ENCODE peak calls at places on chromosome 22, in eight cellular contexts. L is upper lobe of left lung; I is effector memory CD4-positive, alpha-beta T cell; N is H1; Q is GM23248; F is neuronal stem cell; T is tibial nerve; R is OCI-LY7. D is an unnamed sample.

GRCh38 chr22:49295851-49296560 is 531.7 kb downstream of the BRD1 start:
- DNase-seq in L (no peak), I (no peak), N (no peak), Q (no peak), F (no peak), T (no peak), R (no peak), D (no peak)

GRCh38 chr22:33898121-33898520 is 22.2 kb downstream of the LARGE1 start:
- DNase-seq in L (no peak), I (no peak), N (no peak), Q (no peak), F (no peak), T (no peak), R (no peak), D (no peak)

GRCh38 chr22:50269573-50270301 is 443 bp downstream of the MAPK11 start:
- DNase-seq in L (peak), I (peak), N (no peak), Q (peak), F (no peak), T (no peak), R (peak), D (no peak)

GRCh38 chr22:23270212-23270733 is 90.0 kb downstream of the BCR start:
- DNase-seq in L (no peak), I (no peak), N (no peak), Q (no peak), F (no peak), T (no peak), R (peak), D (no peak)

GRCh38 chr22:43247546-43248260 is 60.8 kb upstream of the TTLL12 start:
- DNase-seq in L (no peak), I (no peak), N (no peak), Q (no peak), F (no peak), T (no peak), R (no peak), D (no peak)

GRCh38 chr22:31742115-31742514 is 7.8 kb downstream of the PRR14L start:
- DNase-seq in L (no peak), I (no peak), N (no peak), Q (peak), F (no peak), T (no peak), R (no peak), D (no peak)

GRCh38 chr22:45211435-45211834 is 29.3 kb downstream of the KIAA0930 start:
- DNase-seq in L (no peak), I (no peak), N (no peak), Q (peak), F (no peak), T (no peak), R (no peak), D (no peak)

GRCh38 chr22:47294222-47294532 is 531.7 kb downstream of the TBC1D22A start:
- DNase-seq in L (no peak), I (no peak), N (no peak), Q (peak), F (no peak), T (no peak), R (no peak), D (no peak)

GRCh38 chr22:46746620-46747019 is 8.6 kb upstream of the CERK start:
- DNase-seq in L (no peak), I (no peak), N (no peak), Q (no peak), F (no peak), T (no peak), R (no peak), D (no peak)

GRCh38 chr22:30968015-30968923 is at the start of gene MORC2:
- DNase-seq in L (peak), I (no peak), N (no peak), Q (no peak), F (peak), T (no peak), R (no peak), D (no peak)

GRCh38 chr22:44024288-44024908 is at the start of gene PARVB:
- DNase-seq in L (peak), I (no peak), N (no peak), Q (peak), F (no peak), T (no peak), R (no peak), D (no peak)

GRCh38 chr22:49965291-49966040 is 4.9 kb downstream of the PIM3 start:
- DNase-seq in L (peak), I (no peak), N (no peak), Q (no peak), F (no peak), T (no peak), R (no peak), D (no peak)

GRCh38 chr22:29768052-29768680 is 997 bp downstream of the UQCR10 start:
- DNase-seq in L (no peak), I (no peak), N (no peak), Q (peak), F (no peak), T (no peak), R (no peak), D (no peak)
- H3K27ac ChIP-seq in L (peak), I (peak), N (peak), Q (peak), F (no peak), T (peak), R (peak), D (peak)

DNA sequence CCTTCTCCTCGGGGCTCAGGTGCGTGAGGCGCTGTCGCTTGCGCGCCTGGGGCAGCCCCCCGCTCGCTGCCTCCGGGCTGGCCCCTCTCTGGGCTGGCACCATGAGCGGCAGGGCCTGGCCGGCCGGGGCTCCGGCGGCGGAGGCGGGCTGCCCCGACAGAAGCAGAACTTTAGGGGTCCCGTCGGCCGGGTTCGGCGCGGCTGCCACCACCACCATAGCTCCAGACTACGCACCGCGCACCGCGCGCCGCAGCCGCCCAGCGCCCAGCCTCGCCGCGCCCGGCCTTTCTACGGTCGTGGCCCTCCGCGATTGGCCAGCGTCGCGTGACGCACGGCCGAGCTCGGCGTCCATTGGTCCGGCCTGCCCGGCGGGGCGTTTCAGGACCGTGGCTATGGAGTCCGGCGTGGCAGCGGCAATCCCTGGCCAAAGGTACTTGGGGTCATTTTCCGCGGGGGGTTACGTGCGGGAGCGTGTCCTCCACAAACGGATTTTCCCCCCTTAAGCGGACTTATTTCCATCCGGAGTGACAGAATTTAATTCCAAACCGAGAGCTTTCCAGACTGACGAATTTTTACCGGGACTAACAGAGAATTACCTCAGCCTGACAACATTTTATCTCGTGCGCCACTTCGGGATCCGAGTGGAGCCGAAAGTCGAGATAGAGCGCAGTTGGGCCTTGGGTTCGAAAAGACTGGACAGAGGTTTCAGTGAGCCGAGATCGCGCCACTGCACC is at the start of gene XBP1:
- DNase-seq in L (peak), I (peak), N (peak), Q (peak), F (peak), T (peak), R (peak), D (peak)
- H3K27ac ChIP-seq in L (peak), I (peak), N (peak), Q (peak), F (peak), T (peak), R (no peak), D (peak)

GRCh38 chr22:27228771-27229170 is 571.4 kb downstream of the MIAT start:
- DNase-seq in L (no peak), I (no peak), N (no peak), Q (no peak), F (no peak), T (no peak), R (no peak), D (no peak)

GRCh38 chr22:27222178-27222577 is 564.8 kb downstream of the MIAT start:
- DNase-seq in L (no peak), I (no peak), N (no peak), Q (no peak), F (no peak), T (no peak), R (no peak), D (no peak)

GRCh38 chr22:27223317-27224177 is 566.2 kb downstream of the MIAT start:
- DNase-seq in L (no peak), I (no peak), N (no peak), Q (peak), F (no peak), T (no peak), R (no peak), D (peak)

GRCh38 chr22:27226666-27227065 is 569.3 kb downstream of the MIAT start:
- DNase-seq in L (no peak), I (no peak), N (no peak), Q (peak), F (no peak), T (no peak), R (no peak), D (no peak)

DNA sequence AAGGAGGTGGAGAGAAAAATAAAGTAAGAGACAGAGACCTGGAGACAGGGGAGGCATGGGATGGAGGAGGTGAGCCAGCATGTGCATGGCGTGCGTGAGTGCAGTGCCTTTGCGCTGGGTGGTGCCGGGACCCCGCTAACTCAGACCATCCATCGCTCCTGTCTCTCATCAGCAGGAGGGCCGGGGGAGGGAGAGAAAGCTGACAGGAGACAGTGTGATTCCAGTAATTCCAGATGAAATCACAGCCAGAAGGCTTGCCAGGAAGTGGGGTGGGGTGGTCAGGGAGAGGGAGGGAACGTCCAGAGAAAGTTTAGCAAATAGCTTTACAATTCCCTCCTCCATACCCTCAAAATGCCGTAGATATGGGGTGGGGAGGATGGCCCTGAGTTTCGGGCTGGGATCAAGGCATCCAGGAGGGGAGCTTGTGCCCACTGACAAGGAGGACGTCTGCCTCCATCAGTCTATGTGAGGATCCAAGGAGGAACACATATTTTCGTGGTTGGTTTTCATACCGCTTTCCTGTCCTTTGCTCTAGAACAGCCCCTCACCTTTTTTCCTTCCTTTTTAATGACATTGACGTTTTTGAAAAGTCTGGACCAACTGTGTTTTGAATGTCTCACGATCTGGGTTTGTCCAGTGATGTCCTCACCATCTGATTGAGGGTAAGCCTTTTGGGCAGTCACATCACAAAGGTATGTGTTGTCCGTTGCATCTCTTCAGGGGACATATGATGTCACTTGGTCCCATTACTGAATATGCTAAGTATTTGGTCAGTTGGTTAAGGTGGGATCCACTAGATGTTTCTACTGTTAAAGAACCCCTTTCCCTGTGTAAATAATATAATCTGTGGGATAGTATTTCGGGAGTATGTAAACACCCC is 567.3 kb downstream of the MIAT start:
- DNase-seq in L (peak), I (no peak), N (no peak), Q (peak), F (no peak), T (peak), R (no peak), D (no peak)
- H3K27ac ChIP-seq in L (no peak), I (no peak), N (no peak), Q (peak), F (no peak), T (peak), R (no peak), D (peak)

GRCh38 chr22:38737302-38738060 is 18.3 kb downstream of the SUN2 start:
- DNase-seq in L (no peak), I (no peak), N (no peak), Q (peak), F (no peak), T (no peak), R (no peak), D (no peak)
- H3K27ac ChIP-seq in L (no peak), I (peak), N (no peak), Q (no peak), F (no peak), T (no peak), R (no peak), D (no peak)

GRCh38 chr22:42236268-42236667 is 34.2 kb downstream of the TCF20 start:
- DNase-seq in L (no peak), I (no peak), N (no peak), Q (no peak), F (no peak), T (no peak), R (no peak), D (no peak)

GRCh38 chr22:42229455-42230149 is 40.9 kb downstream of the TCF20 start:
- DNase-seq in L (no peak), I (no peak), N (no peak), Q (peak), F (no peak), T (no peak), R (no peak), D (no peak)

GRCh38 chr22:42231929-42232328 is 38.5 kb downstream of the TCF20 start:
- DNase-seq in L (no peak), I (no peak), N (no peak), Q (no peak), F (no peak), T (no peak), R (no peak), D (no peak)

GRCh38 chr22:42236848-42237247 is 33.6 kb downstream of the TCF20 start:
- DNase-seq in L (no peak), I (no peak), N (no peak), Q (no peak), F (no peak), T (no peak), R (no peak), D (no peak)

DNA sequence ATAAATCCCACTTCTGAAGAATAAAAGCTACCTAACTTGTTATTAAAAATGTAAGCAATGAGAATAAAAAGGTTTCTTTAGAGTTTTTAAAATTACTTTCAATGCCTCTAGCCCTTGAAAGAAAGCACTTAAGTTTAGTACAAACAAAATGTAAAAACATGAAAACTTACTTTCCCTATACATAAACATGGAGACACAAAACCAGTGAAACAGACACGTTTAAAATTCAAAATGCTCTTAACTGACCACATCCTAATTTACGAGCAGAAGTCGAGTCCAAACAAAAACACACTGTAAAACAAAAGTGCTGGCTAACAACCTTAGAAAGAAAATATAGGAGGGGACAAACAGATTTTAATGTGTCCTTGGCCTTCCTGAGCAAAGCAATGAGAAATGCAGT is 36.6 kb downstream of the TCF20 start:
- DNase-seq in L (no peak), I (no peak), N (no peak), Q (no peak), F (no peak), T (no peak), R (no peak), D (no peak)
- H3K27ac ChIP-seq in L (no peak), I (no peak), N (no peak), Q (no peak), F (no peak), T (no peak), R (no peak), D (no peak)

GRCh38 chr22:37226087-37226486 is 13.8 kb upstream of the SSTR3 start:
- DNase-seq in L (no peak), I (no peak), N (no peak), Q (no peak), F (no peak), T (no peak), R (no peak), D (no peak)

GRCh38 chr22:37224757-37225420 is 12.6 kb upstream of the SSTR3 start:
- DNase-seq in L (no peak), I (no peak), N (no peak), Q (no peak), F (no peak), T (no peak), R (no peak), D (no peak)

GRCh38 chr22:37226514-37226913 is 14.2 kb upstream of the SSTR3 start:
- DNase-seq in L (no peak), I (no peak), N (no peak), Q (no peak), F (no peak), T (no peak), R (no peak), D (no peak)

GRCh38 chr22:37223965-37224551 is 11.8 kb upstream of the SSTR3 start:
- DNase-seq in L (no peak), I (no peak), N (no peak), Q (no peak), F (no peak), T (no peak), R (no peak), D (no peak)

GRCh38 chr22:37225481-37225880 is 13.2 kb upstream of the SSTR3 start:
- DNase-seq in L (no peak), I (no peak), N (no peak), Q (no peak), F (no peak), T (no peak), R (peak), D (no peak)
- H3K27ac ChIP-seq in L (no peak), I (peak), N (no peak), Q (no peak), F (no peak), T (no peak), R (peak), D (no peak)

DNA sequence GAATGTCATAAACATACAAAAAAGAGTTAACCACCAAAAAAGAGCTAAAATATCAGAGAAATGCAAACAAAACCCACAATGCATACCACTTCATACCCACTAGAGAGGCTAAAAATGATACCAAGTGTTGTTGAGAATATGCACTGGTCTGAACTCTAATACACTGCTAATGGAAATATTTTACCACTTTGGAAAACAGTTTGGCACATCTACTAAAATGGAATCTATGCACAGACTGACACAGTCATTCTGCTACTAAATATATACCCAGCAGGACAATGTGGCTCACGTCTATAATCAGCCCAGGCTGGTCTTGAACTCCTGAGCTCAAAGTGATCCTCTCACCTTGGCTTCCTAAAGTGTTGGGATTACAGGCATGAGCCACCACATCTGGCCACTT is 18.0 kb downstream of the MAPK1 start:
- DNase-seq in L (no peak), I (no peak), N (no peak), Q (peak), F (no peak), T (no peak), R (no peak), D (no peak)
- H3K27ac ChIP-seq in L (peak), I (no peak), N (no peak), Q (no peak), F (no peak), T (peak), R (no peak), D (no peak)

D was measured in AG04450.